ENCODE peak calls at places on chromosomes 3 and 15, in five cellular contexts. H, E, B, G and I are unnamed samples. For H3K27me3, the result is how much of the 10 kb centered on the place peaks cover.

GRCh38 chr3:38717603-38718240 is 68.2 kb upstream of the SCN5A start:
- DNase-seq in H (no peak), E (no peak), B (peak), G (no peak), I (peak)

GRCh38 chr15:88792342-88793282 is 10.6 kb upstream of the ACAN start:
- DNase-seq in H (no peak), E (no peak), B (no peak), G (no peak), I (no peak)

GRCh38 chr3:144045766-144046165 is 74.1 kb downstream of the DIPK2A start:
- DNase-seq in H (no peak), E (no peak), B (no peak), G (no peak), I (no peak)

GRCh38 chr3:144104146-144104545 is 132.5 kb downstream of the DIPK2A start:
- DNase-seq in H (no peak), E (no peak), B (no peak), G (no peak), I (no peak)

GRCh38 chr3:41991399-41991798 is 29.5 kb upstream of the ULK4 start:
- DNase-seq in H (no peak), E (no peak), B (no peak), G (no peak), I (peak)

GRCh38 chr3:193348686-193349085 is 29.9 kb downstream of the ATP13A5 start:
- DNase-seq in H (no peak), E (no peak), B (no peak), G (no peak), I (no peak)

GRCh38 chr3:72892870-72893269 is 5.0 kb downstream of the GXYLT2 start:
- DNase-seq in H (no peak), E (no peak), B (no peak), G (no peak), I (no peak)

GRCh38 chr3:184177767-184178306 is 3.2 kb downstream of the AP2M1 start:
- DNase-seq in H (no peak), E (no peak), B (no peak), G (no peak), I (no peak)

GRCh38 chr3:104402902-104403301 is 963.8 kb upstream of the ALCAM start:
- DNase-seq in H (no peak), E (no peak), B (no peak), G (no peak), I (no peak)

GRCh38 chr3:49092948-49093852 is 671 bp downstream of the QRICH1 start:
- DNase-seq in H (peak), E (peak), B (peak), G (peak), I (peak)

GRCh38 chr3:96961576-96961975 is 147.2 kb downstream of the EPHA6 start:
- DNase-seq in H (no peak), E (no peak), B (no peak), G (no peak), I (peak)

GRCh38 chr3:187277129-187277462 is 14.4 kb downstream of the MASP1 start:
- DNase-seq in H (no peak), E (no peak), B (no peak), G (no peak), I (no peak)

GRCh38 chr15:47293763-47294162 is 423.5 kb upstream of the SEMA6D start:
- DNase-seq in H (peak), E (peak), B (peak), G (no peak), I (peak)

GRCh38 chr3:150391200-150391599 is 16.9 kb upstream of the TSC22D2 start:
- DNase-seq in H (no peak), E (no peak), B (no peak), G (peak), I (no peak)

GRCh38 chr3:131020122-131020693 is 6.4 kb downstream of the ASTE1 start:
- DNase-seq in H (no peak), E (no peak), B (no peak), G (no peak), I (no peak)

GRCh38 chr3:18657858-18658820 is 233.0 kb upstream of the SATB1 start:
- DNase-seq in H (no peak), E (no peak), B (no peak), G (no peak), I (peak)

GRCh38 chr3:38500688-38501417 is 4.7 kb downstream of the EXOG start:
- DNase-seq in H (no peak), E (no peak), B (no peak), G (no peak), I (no peak)

GRCh38 chr3:15431256-15431837 is 3.9 kb downstream of the EAF1 start:
- DNase-seq in H (no peak), E (no peak), B (no peak), G (no peak), I (no peak)

GRCh38 chr3:49805884-49806701 is 3.0 kb downstream of the INKA1 start:
- DNase-seq in H (no peak), E (peak), B (peak), G (peak), I (no peak)

GRCh38 chr15:92846716-92847115 is 53.4 kb upstream of the CHD2 start:
- DNase-seq in H (peak), E (no peak), B (no peak), G (no peak), I (no peak)

GRCh38 chr15:76340802-76341365 is 4.3 kb downstream of the ISL2 start:
- DNase-seq in H (no peak), E (no peak), B (no peak), G (no peak), I (no peak)

GRCh38 chr3:65268411-65268810 is 580.6 kb upstream of the ADAMTS9 start:
- DNase-seq in H (no peak), E (no peak), B (no peak), G (no peak), I (no peak)

GRCh38 chr3:149258714-149259113 is 37.1 kb upstream of the CP start:
- DNase-seq in H (no peak), E (no peak), B (no peak), G (no peak), I (no peak)

GRCh38 chr3:172918165-172918564 is 167.6 kb downstream of the ECT2 start:
- DNase-seq in H (no peak), E (no peak), B (no peak), G (peak), I (no peak)

GRCh38 chr15:69537085-69537484 is 84.5 kb downstream of the RPLP1 start:
- DNase-seq in H (no peak), E (no peak), B (no peak), G (no peak), I (no peak)
- H3K4me3 ChIP-seq in H (no peak), E (no peak), B (no peak), G (no peak), I (no peak)

DNA sequence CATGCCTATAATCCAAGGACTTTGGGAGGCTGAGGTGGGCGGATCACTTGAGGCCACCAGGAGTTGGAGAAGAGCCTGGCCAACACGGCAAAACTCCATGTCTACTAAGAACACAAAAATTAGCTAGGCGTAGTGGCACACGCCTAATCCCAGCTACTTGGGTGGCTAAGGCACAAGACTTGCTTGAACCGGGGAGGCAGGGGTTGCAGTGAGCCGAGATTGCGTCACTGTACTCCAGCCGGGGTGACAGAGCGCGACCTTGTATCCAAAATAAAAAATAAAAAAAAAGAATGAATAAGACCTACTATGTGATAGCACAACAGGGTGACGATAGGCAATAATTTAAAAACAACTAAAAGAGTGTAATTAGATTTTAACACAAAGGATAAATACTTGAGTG is 3.5 kb downstream of the XRN1 start:
- DNase-seq in H (no peak), E (no peak), B (no peak), G (no peak), I (no peak)
- TF ChIP-seq CTCF in H (no peak), E (no peak), B (no peak), G (no peak), I (no peak)

DNA sequence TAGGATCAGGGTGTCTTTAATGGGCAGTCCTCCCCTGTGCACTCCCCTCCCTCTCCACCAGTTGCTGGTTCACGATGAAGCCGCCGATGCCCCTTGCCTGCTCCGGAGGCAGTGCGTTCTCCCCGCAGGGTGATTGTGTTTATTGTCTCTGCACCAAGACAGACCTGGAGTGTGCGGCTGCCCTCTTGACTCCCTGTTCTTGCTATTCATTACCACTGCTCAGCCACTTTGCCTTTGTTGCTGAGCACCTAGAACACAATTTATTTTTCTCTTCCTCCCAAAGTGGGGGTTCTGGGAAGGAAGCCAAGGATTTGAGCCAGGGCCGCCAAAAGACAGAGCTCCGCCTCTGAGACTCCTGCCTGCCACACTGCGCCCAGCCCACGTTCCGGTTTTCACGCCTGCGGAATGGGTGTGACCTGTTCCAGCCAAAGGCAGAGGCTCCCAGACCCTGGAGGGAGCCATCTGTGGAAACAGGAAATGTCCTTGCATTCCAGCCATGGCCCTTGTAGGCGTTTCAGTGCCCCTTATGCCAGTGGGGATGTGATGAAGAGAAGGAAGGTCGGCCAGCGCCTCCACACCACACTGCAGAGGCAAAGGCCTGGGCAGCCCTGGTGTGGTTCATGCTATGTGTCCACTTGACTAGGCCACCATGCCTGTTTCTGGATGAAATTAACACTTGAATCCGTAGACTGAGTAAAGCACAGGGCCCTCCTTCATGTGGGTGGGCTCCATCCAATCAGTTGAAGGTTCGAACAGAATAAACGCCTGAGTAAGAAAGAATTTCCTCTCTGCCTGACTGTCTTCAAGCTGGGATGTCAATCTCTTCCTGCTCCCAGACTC is 85.8 kb downstream of the HMG20A start:
- DNase-seq in H (no peak), E (peak), B (peak), G (peak), I (no peak)
- H3K27me3 ChIP-seq in H (under half), E (under half), B (under half), G (under half), I (under half)

DNA sequence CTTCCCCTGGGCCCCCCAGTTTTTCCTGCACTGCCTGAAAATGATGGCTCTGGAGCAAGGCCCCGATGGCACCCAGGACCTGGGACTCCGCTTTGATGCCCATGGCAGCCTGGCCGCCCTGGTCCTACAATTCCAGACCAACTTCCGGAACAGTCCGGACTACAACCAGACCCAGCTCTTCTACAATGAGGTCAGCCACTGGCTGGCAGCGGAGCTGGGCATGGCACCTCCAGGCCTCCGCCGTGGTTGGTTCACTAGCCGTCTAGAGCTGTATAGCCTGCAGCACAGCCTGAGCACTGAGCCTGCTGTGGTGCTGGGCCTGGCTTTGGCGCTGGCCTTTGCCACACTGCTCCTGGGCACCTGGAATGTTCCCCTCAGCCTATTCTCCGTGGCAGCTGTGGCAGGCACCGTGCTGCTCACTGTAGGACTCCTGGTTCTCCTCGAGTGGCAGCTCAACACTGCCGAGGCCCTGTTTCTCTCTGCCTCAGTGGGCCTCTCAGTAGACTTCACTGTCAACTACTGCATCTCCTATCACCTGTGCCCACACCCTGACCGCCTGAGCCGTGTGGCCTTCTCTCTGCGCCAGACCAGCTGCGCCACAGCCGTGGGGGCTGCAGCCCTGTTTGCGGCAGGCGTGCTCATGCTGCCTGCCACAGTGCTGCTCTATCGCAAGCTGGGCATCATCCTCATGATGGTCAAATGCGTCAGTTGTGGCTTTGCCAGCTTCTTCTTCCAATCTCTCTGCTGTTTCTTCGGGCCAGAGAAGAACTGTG is 10.9 kb downstream of the DISP2 start:
- DNase-seq in H (no peak), E (no peak), B (no peak), G (no peak), I (no peak)
- H3K4me3 ChIP-seq in H (no peak), E (no peak), B (no peak), G (no peak), I (no peak)

DNA sequence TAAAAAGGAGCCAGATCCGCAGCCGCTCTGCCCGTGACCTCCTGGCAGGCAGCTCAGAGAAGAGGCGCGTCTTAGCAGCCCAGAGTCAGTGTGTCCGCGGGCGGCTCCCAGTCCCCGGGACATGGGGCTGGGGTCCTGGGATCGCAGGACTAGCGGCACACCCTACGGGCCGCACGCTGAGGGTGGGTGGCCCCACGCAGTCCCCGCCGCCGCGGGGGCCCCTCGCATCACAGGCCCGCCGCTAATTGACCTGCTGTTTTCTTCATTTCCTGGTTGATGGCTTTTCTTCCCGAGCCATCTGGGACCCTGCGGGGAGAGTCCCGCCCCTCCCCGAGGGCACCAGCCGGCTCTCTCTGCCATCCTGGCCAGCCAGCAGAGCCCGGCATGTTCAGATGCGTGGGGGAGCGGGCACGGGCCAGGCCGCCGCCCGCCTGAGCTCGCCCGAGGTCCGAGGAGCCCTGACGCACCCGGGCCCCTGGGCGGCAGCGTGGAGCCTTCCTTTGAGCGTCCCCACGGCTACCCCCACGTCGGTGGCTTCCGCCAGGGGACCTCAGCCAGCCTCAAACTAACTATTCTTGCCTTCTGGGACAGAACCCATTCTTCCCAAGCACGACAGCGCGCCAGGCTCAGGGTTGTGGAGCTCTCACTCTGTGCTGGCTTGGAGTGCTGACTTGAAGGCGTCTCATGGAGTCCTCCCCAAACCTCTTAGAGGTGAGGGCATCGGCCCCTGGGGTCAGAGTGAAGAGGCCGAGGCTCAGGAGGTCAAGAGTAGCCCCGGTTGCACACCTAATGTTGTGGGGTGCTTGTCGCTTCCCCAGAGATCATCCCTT is 34.6 kb upstream of the CACNA2D3 start:
- DNase-seq in H (no peak), E (no peak), B (no peak), G (no peak), I (no peak)
- TF ChIP-seq CTCF in H (no peak), E (no peak), B (no peak), G (no peak), I (no peak)

GRCh38 chr15:74316116-74316515 is 51.3 kb downstream of the CYP11A1 start:
- DNase-seq in H (no peak), E (no peak), B (peak), G (no peak), I (no peak)

GRCh38 chr15:74318376-74319137 is 48.9 kb downstream of the CYP11A1 start:
- DNase-seq in H (no peak), E (no peak), B (peak), G (no peak), I (no peak)

GRCh38 chr15:74319596-74320357 is 47.7 kb downstream of the CYP11A1 start:
- DNase-seq in H (no peak), E (no peak), B (peak), G (no peak), I (no peak)

GRCh38 chr15:74319138-74319460 is 48.3 kb downstream of the CYP11A1 start:
- DNase-seq in H (no peak), E (no peak), B (no peak), G (no peak), I (no peak)

DNA sequence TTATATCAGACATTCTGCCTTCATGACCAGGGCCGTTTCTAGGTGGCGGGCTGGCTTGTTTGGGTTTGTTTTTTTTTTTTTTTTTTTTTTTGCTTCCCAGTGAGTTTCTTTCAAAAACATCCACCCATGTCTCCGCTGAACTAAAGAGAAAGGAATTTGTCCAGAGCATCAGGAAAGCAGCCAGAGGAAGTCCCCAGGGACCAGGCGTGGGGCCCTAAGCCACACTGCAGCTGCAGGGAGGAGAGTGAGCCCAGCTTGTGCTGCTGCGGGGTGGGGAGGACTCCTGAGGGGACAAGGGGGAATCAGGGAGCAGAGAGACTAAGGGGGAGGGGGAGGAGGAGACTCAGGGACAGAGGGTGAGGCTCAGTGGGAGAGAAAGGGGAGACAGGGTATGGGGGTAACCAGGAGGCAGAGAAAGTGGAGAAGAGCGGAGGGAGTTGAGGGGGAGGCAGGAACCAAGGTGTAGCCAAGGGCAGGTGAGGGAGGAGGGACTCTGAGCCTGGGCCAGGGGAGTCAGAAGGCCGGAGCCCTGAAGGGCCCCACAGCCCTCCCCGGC is 49.5 kb downstream of the CYP11A1 start:
- DNase-seq in H (peak), E (peak), B (peak), G (no peak), I (no peak)
- H3K27me3 ChIP-seq in H (under half), E (under half), B (under half), G (under half), I (under half)